ENCODE peak calls at places on chromosomes 6 and 20, in seven cellular contexts. N is brain microvascular endothelial cell, H is tibial nerve, G is M059J, Y is KG1, X is ELR, P is breast epithelium. B is an unnamed sample.

GRCh38 chr6:19691465-19692167 is 145.6 kb upstream of the ID4 start:
- DNase-seq in H (no peak), X (no peak), N (no peak), G (peak; percentile 15), Y (no peak), P (no peak), B (no peak)

GRCh38 chr6:40551966-40552365 is 35.2 kb downstream of the LRFN2 start:
- DNase-seq in G (no peak), Y (no peak), P (no peak), X (no peak), N (no peak), H (no peak), B (no peak)

GRCh38 chr6:42010185-42010872 is 40.0 kb upstream of the TAF8 start:
- DNase-seq in Y (no peak), H (no peak), N (no peak), G (peak; percentile 47), X (no peak), P (no peak), B (peak; percentile 20)

GRCh38 chr6:44416103-44416502 is 28.6 kb downstream of the CDC5L start:
- DNase-seq in H (no peak), N (peak; percentile 30), Y (no peak), X (peak; percentile 63), P (no peak), G (peak; percentile 75), B (peak; percentile 29)

GRCh38 chr6:79878142-79878748 is 69.1 kb downstream of the ELOVL4 start:
- DNase-seq in G (peak; percentile 15), N (no peak), Y (no peak), H (no peak), X (no peak), P (peak; percentile 75), B (no peak)

GRCh38 chr20:61635721-61636455 is 383.8 kb downstream of the CDH4 start:
- DNase-seq in P (no peak), Y (no peak), X (no peak), H (no peak), G (no peak), N (no peak), B (no peak)

GRCh38 chr20:61534346-61534745 is 282.3 kb downstream of the CDH4 start:
- DNase-seq in N (no peak), G (no peak), P (no peak), Y (no peak), H (no peak), X (no peak), B (no peak)

GRCh38 chr6:130796313-130796905 is 30.8 kb upstream of the SMLR1 start:
- DNase-seq in N (peak; percentile 85), G (peak; percentile 91), P (no peak), H (peak; percentile 30), X (no peak), Y (no peak), B (peak; percentile 74)

GRCh38 chr20:31593221-31594001 is 11.7 kb upstream of the ID1 start:
- DNase-seq in P (peak; percentile 64), Y (no peak), X (peak; percentile 100), N (no peak), G (peak; percentile 100), H (no peak), B (peak; percentile 100)

GRCh38 chr6:79404677-79405076 is 132.6 kb downstream of the LCA5 start:
- DNase-seq in H (no peak), Y (no peak), P (no peak), G (no peak), X (no peak), N (no peak), B (no peak)

GRCh38 chr20:15220009-15220656 is 882.7 kb upstream of the FLRT3 start:
- DNase-seq in X (no peak), P (no peak), N (no peak), H (no peak), G (no peak), Y (no peak), B (peak; percentile 6)

GRCh38 chr20:46145646-46146045 is 27.5 kb downstream of the CD40 start:
- DNase-seq in Y (no peak), G (no peak), H (no peak), N (no peak), P (no peak), X (no peak), B (no peak)

GRCh38 chr6:75431379-75431778 is 62.2 kb downstream of the FILIP1 start:
- DNase-seq in G (peak; percentile 83), X (peak; percentile 37), P (no peak), Y (no peak), N (peak; percentile 62), H (no peak), B (peak; percentile 23)

GRCh38 chr6:79394690-79395089 is 142.5 kb downstream of the LCA5 start:
- DNase-seq in H (no peak), N (no peak), P (no peak), G (no peak), X (no peak), Y (no peak), B (no peak)

GRCh38 chr6:35089216-35089934 is 51.8 kb downstream of the TCP11 start:
- DNase-seq in P (no peak), N (no peak), H (no peak), X (no peak), G (no peak), Y (no peak), B (no peak)

GRCh38 chr6:52176550-52176949 is 9.6 kb upstream of the IL17A start:
- DNase-seq in N (no peak), G (no peak), Y (no peak), X (no peak), P (no peak), H (no peak), B (no peak)

GRCh38 chr6:142899101-142899760 is 45.7 kb downstream of the HIVEP2 start:
- DNase-seq in X (no peak), H (no peak), P (no peak), G (no peak), Y (no peak), N (no peak), B (no peak)

GRCh38 chr6:47278545-47278944 is 31.2 kb downstream of the TNFRSF21 start:
- DNase-seq in G (peak; percentile 15), Y (no peak), H (no peak), N (no peak), P (no peak), X (no peak), B (no peak)

GRCh38 chr6:154329350-154330170 is 27.0 kb downstream of the IPCEF1 start:
- DNase-seq in P (no peak), G (peak; percentile 39), N (no peak), H (no peak), Y (no peak), X (no peak), B (no peak)

GRCh38 chr6:156599977-156600647 is 177.1 kb upstream of the ARID1B start:
- DNase-seq in G (no peak), X (no peak), H (no peak), N (no peak), Y (no peak), P (no peak), B (no peak)

GRCh38 chr6:4460595-4461475 is 315.4 kb upstream of the CDYL start:
- DNase-seq in N (no peak), X (peak; percentile 11), H (peak; percentile 70), Y (no peak), G (no peak), P (peak; percentile 62), B (no peak)

GRCh38 chr6:113315068-113315467 is 542.1 kb upstream of the MARCKS start:
- DNase-seq in N (no peak), G (no peak), P (no peak), Y (no peak), H (no peak), X (no peak), B (no peak)

GRCh38 chr20:20017852-20018245 is 687 bp downstream of the NAA20 start:
- DNase-seq in G (peak; percentile 27), N (no peak), Y (no peak), P (no peak), H (no peak), X (peak; percentile 30), B (no peak)

GRCh38 chr6:87922947-87923330 is 124.7 kb upstream of the SPACA1 start:
- DNase-seq in G (no peak), H (no peak), X (no peak), Y (no peak), N (no peak), P (no peak), B (no peak)